ENCODE peak calls at places on chromosomes 12 and 14, in eight cellular contexts. One of them, this sample, is unnamed.

GRCh38 chr12:133061954-133062353 is 18.8 kb upstream of the ZNF140 start:
- DNase-seq in upper lobe of left lung: no peak
- DNase-seq in esophagus muscularis mucosa: no peak
- DNase-seq in heart left ventricle: no peak
- DNase-seq in IMR-90: no peak
- DNase-seq in stomach: no peak
- DNase-seq in uterus: no peak
- DNase-seq in K562: no peak
- DNase-seq in this sample: no peak

GRCh38 chr14:78863143-78863542 is 693.0 kb downstream of the NRXN3 start:
- DNase-seq in upper lobe of left lung: no peak
- DNase-seq in esophagus muscularis mucosa: no peak
- DNase-seq in heart left ventricle: no peak
- DNase-seq in IMR-90: peak
- DNase-seq in stomach: no peak
- DNase-seq in uterus: no peak
- DNase-seq in K562: peak
- DNase-seq in this sample: no peak

GRCh38 chr12:111313833-111314259 is 55.0 kb downstream of the PHETA1 start:
- DNase-seq in upper lobe of left lung: no peak
- DNase-seq in esophagus muscularis mucosa: no peak
- DNase-seq in heart left ventricle: peak
- DNase-seq in IMR-90: peak
- DNase-seq in stomach: peak
- DNase-seq in uterus: peak
- DNase-seq in K562: peak
- DNase-seq in this sample: peak

GRCh38 chr14:96251656-96252155 is 4.3 kb upstream of the BDKRB1 start:
- DNase-seq in upper lobe of left lung: no peak
- DNase-seq in esophagus muscularis mucosa: no peak
- DNase-seq in heart left ventricle: no peak
- DNase-seq in IMR-90: no peak
- DNase-seq in stomach: no peak
- DNase-seq in uterus: no peak
- DNase-seq in K562: no peak
- DNase-seq in this sample: no peak

GRCh38 chr14:63468273-63468672 is 74.9 kb downstream of the PPP2R5E start:
- DNase-seq in upper lobe of left lung: no peak
- DNase-seq in esophagus muscularis mucosa: no peak
- DNase-seq in heart left ventricle: no peak
- DNase-seq in IMR-90: no peak
- DNase-seq in stomach: no peak
- DNase-seq in uterus: no peak
- DNase-seq in K562: no peak
- DNase-seq in this sample: no peak

GRCh38 chr12:46389130-46389616 is 16.6 kb upstream of the SLC38A2 start:
- DNase-seq in upper lobe of left lung: no peak
- DNase-seq in esophagus muscularis mucosa: no peak
- DNase-seq in heart left ventricle: no peak
- DNase-seq in IMR-90: peak
- DNase-seq in stomach: no peak
- DNase-seq in uterus: no peak
- DNase-seq in K562: no peak
- DNase-seq in this sample: peak

GRCh38 chr12:6696690-6697583 is 3.7 kb downstream of the PIANP start:
- DNase-seq in upper lobe of left lung: no peak
- DNase-seq in esophagus muscularis mucosa: no peak
- DNase-seq in heart left ventricle: no peak
- DNase-seq in IMR-90: no peak
- DNase-seq in stomach: no peak
- DNase-seq in uterus: no peak
- DNase-seq in K562: no peak
- DNase-seq in this sample: no peak

GRCh38 chr14:73752297-73752992 is 38.3 kb upstream of the PNMA1 start:
- DNase-seq in upper lobe of left lung: no peak
- DNase-seq in esophagus muscularis mucosa: no peak
- DNase-seq in heart left ventricle: peak
- DNase-seq in IMR-90: peak
- DNase-seq in stomach: peak
- DNase-seq in uterus: peak
- DNase-seq in K562: no peak
- DNase-seq in this sample: no peak

GRCh38 chr14:71592361-71592760 is 339.9 kb upstream of the RGS6 start:
- DNase-seq in upper lobe of left lung: no peak
- DNase-seq in esophagus muscularis mucosa: no peak
- DNase-seq in heart left ventricle: no peak
- DNase-seq in IMR-90: no peak
- DNase-seq in stomach: peak
- DNase-seq in uterus: no peak
- DNase-seq in K562: no peak
- DNase-seq in this sample: no peak

GRCh38 chr12:121765573-121765972 is 27.9 kb downstream of the RHOF start:
- DNase-seq in upper lobe of left lung: no peak
- DNase-seq in esophagus muscularis mucosa: no peak
- DNase-seq in heart left ventricle: no peak
- DNase-seq in IMR-90: peak
- DNase-seq in stomach: no peak
- DNase-seq in uterus: peak
- DNase-seq in K562: peak
- DNase-seq in this sample: no peak

GRCh38 chr12:13093850-13094225 is 9.6 kb downstream of the GSG1 start:
- DNase-seq in upper lobe of left lung: no peak
- DNase-seq in esophagus muscularis mucosa: peak
- DNase-seq in heart left ventricle: no peak
- DNase-seq in IMR-90: no peak
- DNase-seq in stomach: no peak
- DNase-seq in uterus: no peak
- DNase-seq in K562: no peak
- DNase-seq in this sample: no peak

GRCh38 chr12:34400423-34400881 is 378.2 kb downstream of the ALG10 start:
- DNase-seq in upper lobe of left lung: no peak
- DNase-seq in esophagus muscularis mucosa: no peak
- DNase-seq in heart left ventricle: peak
- DNase-seq in IMR-90: no peak
- DNase-seq in stomach: peak
- DNase-seq in uterus: peak
- DNase-seq in K562: peak
- DNase-seq in this sample: no peak

GRCh38 chr12:100058482-100059029 is 73.8 kb upstream of the ANKS1B start:
- DNase-seq in upper lobe of left lung: no peak
- DNase-seq in esophagus muscularis mucosa: no peak
- DNase-seq in heart left ventricle: no peak
- DNase-seq in IMR-90: peak
- DNase-seq in stomach: no peak
- DNase-seq in uterus: no peak
- DNase-seq in K562: peak
- DNase-seq in this sample: no peak

GRCh38 chr14:103097994-103098957 is 3.8 kb downstream of the EXOC3L4 start:
- DNase-seq in upper lobe of left lung: peak
- DNase-seq in esophagus muscularis mucosa: no peak
- DNase-seq in heart left ventricle: peak
- DNase-seq in IMR-90: no peak
- DNase-seq in stomach: no peak
- DNase-seq in uterus: no peak
- DNase-seq in K562: peak
- DNase-seq in this sample: no peak

GRCh38 chr12:127650626-127651025 is 616.3 kb upstream of the TMEM132C start:
- DNase-seq in upper lobe of left lung: no peak
- DNase-seq in esophagus muscularis mucosa: no peak
- DNase-seq in heart left ventricle: no peak
- DNase-seq in IMR-90: peak
- DNase-seq in stomach: no peak
- DNase-seq in uterus: no peak
- DNase-seq in K562: no peak
- DNase-seq in this sample: no peak

DNA sequence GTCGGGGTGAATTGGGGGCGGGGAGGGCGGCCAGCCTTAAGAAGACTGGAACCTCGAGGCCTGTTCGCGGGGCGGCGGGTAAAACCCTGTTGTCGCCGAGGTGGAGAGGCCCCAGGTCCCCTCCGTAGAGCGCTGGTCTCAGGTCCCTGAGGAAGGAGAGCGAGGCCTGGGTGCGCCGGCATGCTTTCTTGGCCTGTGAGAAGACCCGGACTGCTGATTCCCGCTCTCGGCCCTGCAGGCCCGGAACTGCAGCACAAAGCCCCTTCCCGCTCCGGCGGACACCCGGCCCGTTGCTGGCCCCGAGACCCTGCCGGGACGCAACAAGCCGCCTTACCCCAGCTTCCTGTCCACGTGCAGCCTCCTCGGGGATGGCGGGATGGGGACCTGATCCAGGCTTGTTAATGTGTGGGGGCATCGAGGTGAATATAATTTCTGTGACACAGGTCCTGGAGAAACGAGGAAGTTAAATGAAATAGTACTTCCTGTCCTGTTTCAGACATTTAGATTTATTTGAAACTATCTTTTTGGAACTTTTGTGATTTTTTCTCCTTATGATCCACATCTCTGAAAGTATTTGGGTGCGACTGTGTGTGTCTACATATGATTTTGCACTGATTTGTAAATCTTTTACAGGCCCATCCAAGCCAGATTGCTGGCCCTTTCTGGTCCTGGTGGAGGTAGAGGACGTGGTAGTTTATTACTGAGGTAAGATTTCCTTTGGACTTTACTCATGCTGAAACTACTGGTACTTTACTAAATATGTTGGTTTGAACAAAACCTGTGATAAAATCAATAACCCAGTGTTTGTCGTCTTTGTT is 600 bp downstream of the PNN start:
- DNase-seq in upper lobe of left lung: peak
- DNase-seq in esophagus muscularis mucosa: no peak
- DNase-seq in heart left ventricle: peak
- DNase-seq in IMR-90: peak
- DNase-seq in stomach: no peak
- DNase-seq in uterus: no peak
- DNase-seq in K562: peak
- DNase-seq in this sample: no peak
- TF ChIP-seq POLR2A in upper lobe of left lung: no peak
- TF ChIP-seq POLR2A in esophagus muscularis mucosa: no peak
- TF ChIP-seq POLR2A in heart left ventricle: no peak
- TF ChIP-seq POLR2A in IMR-90: no peak
- TF ChIP-seq POLR2A in stomach: no peak
- TF ChIP-seq POLR2A in uterus: no peak
- TF ChIP-seq POLR2A in K562: no peak
- TF ChIP-seq POLR2A in this sample: no peak

GRCh38 chr12:85029456-85029855 is 6.6 kb downstream of the TSPAN19 start:
- DNase-seq in upper lobe of left lung: no peak
- DNase-seq in esophagus muscularis mucosa: no peak
- DNase-seq in heart left ventricle: no peak
- DNase-seq in IMR-90: peak
- DNase-seq in stomach: no peak
- DNase-seq in uterus: no peak
- DNase-seq in K562: no peak
- DNase-seq in this sample: no peak
- TF ChIP-seq CTCF in upper lobe of left lung: peak
- TF ChIP-seq CTCF in esophagus muscularis mucosa: peak
- TF ChIP-seq CTCF in heart left ventricle: peak
- TF ChIP-seq CTCF in IMR-90: peak
- TF ChIP-seq CTCF in stomach: no peak
- TF ChIP-seq CTCF in uterus: peak
- TF ChIP-seq CTCF in K562: no peak
- TF ChIP-seq CTCF in this sample: peak

DNA sequence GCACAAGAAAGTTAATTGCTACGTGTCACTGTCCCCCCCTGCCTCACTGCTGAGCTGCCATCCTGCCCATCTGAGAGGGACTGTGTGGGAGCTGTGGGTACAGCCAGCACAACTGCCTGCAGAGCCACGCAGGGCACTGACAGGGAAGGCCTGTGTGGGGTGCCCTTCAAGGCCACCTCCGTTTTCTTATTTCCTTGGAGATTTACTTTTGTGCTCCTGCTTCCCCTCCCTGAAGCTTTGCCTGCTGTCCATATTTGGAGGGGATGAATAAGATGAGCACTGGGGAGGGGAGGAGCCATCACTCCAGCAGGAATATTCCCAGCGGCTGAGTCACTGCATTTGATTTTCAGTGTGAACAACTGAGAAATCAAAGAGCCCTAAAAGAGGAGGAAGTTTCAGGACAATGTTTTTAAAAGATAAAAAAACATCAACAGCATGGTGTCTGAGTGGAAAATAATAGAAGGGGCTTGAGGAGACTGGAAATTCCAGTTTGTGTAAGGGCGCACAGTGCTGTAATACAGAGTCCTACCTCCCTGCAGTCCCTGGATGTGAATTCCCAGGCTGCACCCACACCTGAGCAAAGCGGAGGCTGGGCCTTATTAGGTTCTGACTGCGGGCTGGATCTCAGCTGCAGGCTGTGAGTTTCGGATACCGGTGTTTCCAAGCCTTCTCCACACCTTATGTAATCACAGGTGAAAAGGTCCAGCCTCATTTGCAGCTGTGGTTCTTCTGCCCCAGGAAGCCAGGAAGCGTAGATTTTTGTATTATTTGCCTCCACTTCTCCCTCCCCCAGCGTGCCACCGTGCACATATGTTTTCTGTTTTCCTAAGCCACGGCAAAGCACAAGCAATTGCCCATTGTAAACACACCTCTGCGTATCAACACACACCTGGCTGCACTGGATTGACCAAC is 192.6 kb upstream of the BCL2L14 start:
- DNase-seq in upper lobe of left lung: peak
- DNase-seq in esophagus muscularis mucosa: no peak
- DNase-seq in heart left ventricle: peak
- DNase-seq in IMR-90: peak
- DNase-seq in stomach: peak
- DNase-seq in uterus: peak
- DNase-seq in K562: no peak
- DNase-seq in this sample: no peak
- TF ChIP-seq POLR2A in upper lobe of left lung: no peak
- TF ChIP-seq POLR2A in esophagus muscularis mucosa: no peak
- TF ChIP-seq POLR2A in heart left ventricle: no peak
- TF ChIP-seq POLR2A in IMR-90: no peak
- TF ChIP-seq POLR2A in stomach: no peak
- TF ChIP-seq POLR2A in uterus: no peak
- TF ChIP-seq POLR2A in K562: no peak
- TF ChIP-seq POLR2A in this sample: no peak

GRCh38 chr14:58297762-58298476 is 436 bp upstream of the ARID4A start:
- DNase-seq in upper lobe of left lung: peak
- DNase-seq in esophagus muscularis mucosa: peak
- DNase-seq in heart left ventricle: peak
- DNase-seq in IMR-90: peak
- DNase-seq in stomach: peak
- DNase-seq in uterus: peak
- DNase-seq in K562: peak
- DNase-seq in this sample: peak
- TF ChIP-seq CTCF in upper lobe of left lung: no peak
- TF ChIP-seq CTCF in esophagus muscularis mucosa: peak
- TF ChIP-seq CTCF in heart left ventricle: no peak
- TF ChIP-seq CTCF in IMR-90: no peak
- TF ChIP-seq CTCF in stomach: no peak
- TF ChIP-seq CTCF in uterus: peak
- TF ChIP-seq CTCF in K562: no peak
- TF ChIP-seq CTCF in this sample: peak